ENCODE peak calls at places on chromosome 14, in five cellular contexts. One of them, this sample, is unnamed.

GRCh38 chr14:101467181-101467926 is 93.9 kb upstream of the DIO3 start:
- DNase-seq in A549: no peak
- DNase-seq in HepG2: no peak
- DNase-seq in K562: no peak
- DNase-seq in GM12878: no peak
- DNase-seq in this sample: no peak

GRCh38 chr14:100386121-100386520 is 63.0 kb downstream of the SLC25A47 start:
- DNase-seq in A549: no peak
- DNase-seq in HepG2: no peak
- DNase-seq in K562: no peak
- DNase-seq in GM12878: no peak
- DNase-seq in this sample: no peak

GRCh38 chr14:23054000-23054811 is 3.1 kb downstream of the CDH24 start:
- DNase-seq in A549: no peak
- DNase-seq in HepG2: no peak
- DNase-seq in K562: peak
- DNase-seq in GM12878: no peak
- DNase-seq in this sample: no peak

GRCh38 chr14:68167019-68167716 is 347.6 kb downstream of the RAD51B start:
- DNase-seq in A549: no peak
- DNase-seq in HepG2: no peak
- DNase-seq in K562: no peak
- DNase-seq in GM12878: no peak
- DNase-seq in this sample: no peak

GRCh38 chr14:94473666-94474410 is 2.2 kb downstream of the SERPINA9 start:
- DNase-seq in A549: no peak
- DNase-seq in HepG2: no peak
- DNase-seq in K562: no peak
- DNase-seq in GM12878: no peak
- DNase-seq in this sample: no peak

GRCh38 chr14:79638647-79639266 is 572.5 kb downstream of the DIO2 start:
- DNase-seq in A549: no peak
- DNase-seq in HepG2: no peak
- DNase-seq in K562: no peak
- DNase-seq in GM12878: no peak
- DNase-seq in this sample: no peak

GRCh38 chr14:37470251-37470650 is 124.8 kb downstream of the FOXA1 start:
- DNase-seq in A549: no peak
- DNase-seq in HepG2: no peak
- DNase-seq in K562: no peak
- DNase-seq in GM12878: no peak
- DNase-seq in this sample: no peak

GRCh38 chr14:51860836-51861583 is 598 bp downstream of the GNG2 start:
- DNase-seq in A549: no peak
- DNase-seq in HepG2: no peak
- DNase-seq in K562: no peak
- DNase-seq in GM12878: no peak
- DNase-seq in this sample: no peak

GRCh38 chr14:103404920-103405319 is 19.7 kb downstream of the MARK3 start:
- DNase-seq in A549: no peak
- DNase-seq in HepG2: no peak
- DNase-seq in K562: no peak
- DNase-seq in GM12878: no peak
- DNase-seq in this sample: no peak

GRCh38 chr14:54172562-54172961 is 215.9 kb upstream of the BMP4 start:
- DNase-seq in A549: no peak
- DNase-seq in HepG2: no peak
- DNase-seq in K562: no peak
- DNase-seq in GM12878: no peak
- DNase-seq in this sample: no peak

GRCh38 chr14:95530461-95531170 is 4.2 kb upstream of the GLRX5 start:
- DNase-seq in A549: no peak
- DNase-seq in HepG2: no peak
- DNase-seq in K562: peak
- DNase-seq in GM12878: no peak
- DNase-seq in this sample: no peak

GRCh38 chr14:23376477-23377200 is at the start of gene CMTM5:
- DNase-seq in A549: no peak
- DNase-seq in HepG2: no peak
- DNase-seq in K562: no peak
- DNase-seq in GM12878: no peak
- DNase-seq in this sample: peak

GRCh38 chr14:97513891-97514290 is 716.7 kb downstream of the VRK1 start:
- DNase-seq in A549: no peak
- DNase-seq in HepG2: no peak
- DNase-seq in K562: no peak
- DNase-seq in GM12878: no peak
- DNase-seq in this sample: no peak

GRCh38 chr14:34732802-34733201 is 18.4 kb upstream of the CFL2 start:
- DNase-seq in A549: no peak
- DNase-seq in HepG2: peak
- DNase-seq in K562: no peak
- DNase-seq in GM12878: no peak
- DNase-seq in this sample: no peak

GRCh38 chr14:68248481-68249255 is 429.1 kb downstream of the RAD51B start:
- DNase-seq in A549: peak
- DNase-seq in HepG2: peak
- DNase-seq in K562: no peak
- DNase-seq in GM12878: peak
- DNase-seq in this sample: peak

GRCh38 chr14:61563880-61564622 is 131.3 kb upstream of the HIF1A start:
- DNase-seq in A549: no peak
- DNase-seq in HepG2: no peak
- DNase-seq in K562: no peak
- DNase-seq in GM12878: no peak
- DNase-seq in this sample: no peak

GRCh38 chr14:61561657-61562276 is 133.5 kb upstream of the HIF1A start:
- DNase-seq in A549: peak
- DNase-seq in HepG2: peak
- DNase-seq in K562: peak
- DNase-seq in GM12878: no peak
- DNase-seq in this sample: no peak

GRCh38 chr14:61563162-61563511 is 132.2 kb upstream of the HIF1A start:
- DNase-seq in A549: no peak
- DNase-seq in HepG2: no peak
- DNase-seq in K562: no peak
- DNase-seq in GM12878: no peak
- DNase-seq in this sample: no peak

GRCh38 chr14:61561144-61561543 is 134.2 kb upstream of the HIF1A start:
- DNase-seq in A549: peak
- DNase-seq in HepG2: peak
- DNase-seq in K562: no peak
- DNase-seq in GM12878: no peak
- DNase-seq in this sample: no peak

GRCh38 chr14:61562321-61563161 is 132.8 kb upstream of the HIF1A start:
- DNase-seq in A549: peak
- DNase-seq in HepG2: peak
- DNase-seq in K562: peak
- DNase-seq in GM12878: no peak
- DNase-seq in this sample: no peak
- TF ChIP-seq KDM1A in A549: no peak
- TF ChIP-seq KDM1A in HepG2: no peak
- TF ChIP-seq KDM1A in K562: peak
- TF ChIP-seq KDM1A in GM12878: no peak
- TF ChIP-seq KDM1A in this sample: no peak

DNA sequence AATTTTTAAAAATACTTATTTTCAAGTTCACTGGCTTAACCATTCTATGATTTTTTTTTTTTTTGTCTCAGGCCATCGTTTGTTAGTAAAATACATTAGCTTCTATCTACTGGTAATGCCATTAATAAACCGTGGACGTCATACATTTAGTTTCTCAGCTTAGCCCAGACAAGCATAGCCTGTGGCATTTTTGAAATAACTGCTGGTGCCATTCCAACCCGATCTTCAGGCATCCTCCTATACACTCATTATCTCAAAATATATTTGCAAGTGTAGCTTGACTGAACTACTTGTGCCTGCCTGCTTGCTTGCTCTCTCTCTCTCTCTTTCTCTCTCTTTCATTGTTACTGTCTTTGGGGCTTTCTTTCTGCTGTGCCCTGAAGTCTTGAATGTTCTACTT is 12.7 kb upstream of the MBIP start:
- DNase-seq in A549: no peak
- DNase-seq in HepG2: no peak
- DNase-seq in K562: no peak
- DNase-seq in GM12878: no peak
- DNase-seq in this sample: no peak
- TF ChIP-seq KDM1A in A549: no peak
- TF ChIP-seq KDM1A in HepG2: no peak
- TF ChIP-seq KDM1A in K562: no peak
- TF ChIP-seq KDM1A in GM12878: no peak
- TF ChIP-seq KDM1A in this sample: no peak

GRCh38 chr14:75306917-75307699 is 28.5 kb downstream of the FOS start:
- DNase-seq in A549: peak
- DNase-seq in HepG2: no peak
- DNase-seq in K562: peak
- DNase-seq in GM12878: no peak
- DNase-seq in this sample: no peak

GRCh38 chr14:75315143-75315542 is 36.5 kb downstream of the FOS start:
- DNase-seq in A549: no peak
- DNase-seq in HepG2: no peak
- DNase-seq in K562: no peak
- DNase-seq in GM12878: no peak
- DNase-seq in this sample: no peak

GRCh38 chr14:75307700-75308379 is 29.2 kb downstream of the FOS start:
- DNase-seq in A549: peak
- DNase-seq in HepG2: peak
- DNase-seq in K562: peak
- DNase-seq in GM12878: no peak
- DNase-seq in this sample: peak

GRCh38 chr14:75310295-75311059 is 31.8 kb downstream of the FOS start:
- DNase-seq in A549: peak
- DNase-seq in HepG2: no peak
- DNase-seq in K562: no peak
- DNase-seq in GM12878: no peak
- DNase-seq in this sample: peak
- TF ChIP-seq KDM1A in A549: no peak
- TF ChIP-seq KDM1A in HepG2: no peak
- TF ChIP-seq KDM1A in K562: no peak
- TF ChIP-seq KDM1A in GM12878: no peak
- TF ChIP-seq KDM1A in this sample: peak

GRCh38 chr14:77327111-77327510 is 6.3 kb downstream of the GSTZ1 start:
- DNase-seq in A549: no peak
- DNase-seq in HepG2: no peak
- DNase-seq in K562: no peak
- DNase-seq in GM12878: no peak
- DNase-seq in this sample: no peak
- TF ChIP-seq KDM1A in A549: no peak
- TF ChIP-seq KDM1A in HepG2: no peak
- TF ChIP-seq KDM1A in K562: no peak
- TF ChIP-seq KDM1A in GM12878: no peak
- TF ChIP-seq KDM1A in this sample: no peak

GRCh38 chr14:64736271-64737131 is 32.3 kb downstream of the PLEKHG3 start:
- DNase-seq in A549: no peak
- DNase-seq in HepG2: peak
- DNase-seq in K562: peak
- DNase-seq in GM12878: no peak
- DNase-seq in this sample: peak
- TF ChIP-seq KDM1A in A549: no peak
- TF ChIP-seq KDM1A in HepG2: no peak
- TF ChIP-seq KDM1A in K562: no peak
- TF ChIP-seq KDM1A in GM12878: no peak
- TF ChIP-seq KDM1A in this sample: no peak

GRCh38 chr14:57634335-57634734 is 140.7 kb upstream of the CCDC198 start:
- DNase-seq in A549: no peak
- DNase-seq in HepG2: no peak
- DNase-seq in K562: no peak
- DNase-seq in GM12878: no peak
- DNase-seq in this sample: no peak
- TF ChIP-seq KDM1A in A549: no peak
- TF ChIP-seq KDM1A in HepG2: no peak
- TF ChIP-seq KDM1A in K562: no peak
- TF ChIP-seq KDM1A in GM12878: no peak
- TF ChIP-seq KDM1A in this sample: no peak

GRCh38 chr14:40347675-40348074 is 915.4 kb upstream of the FBXO33 start:
- DNase-seq in A549: no peak
- DNase-seq in HepG2: no peak
- DNase-seq in K562: no peak
- DNase-seq in GM12878: no peak
- DNase-seq in this sample: no peak
- TF ChIP-seq KDM1A in A549: no peak
- TF ChIP-seq KDM1A in HepG2: no peak
- TF ChIP-seq KDM1A in K562: no peak
- TF ChIP-seq KDM1A in GM12878: no peak
- TF ChIP-seq KDM1A in this sample: no peak

This sample was measured in H1.